ENCODE peak calls at places on chromosomes 12 and 14, in ten cellular contexts. A, F, D, J, R, Y, V, Q, I and H are unnamed samples.

GRCh38 chr14:92348154-92348553 is 25.2 kb downstream of the SLC24A4 start:
- DNase-seq in A (peak), F (no peak), D (no peak), J (no peak), R (no peak), Y (no peak), V (no peak), Q (no peak), I (no peak), H (no peak)

GRCh38 chr14:68569970-68570409 is 222.9 kb downstream of the ZFP36L1 start:
- DNase-seq in A (peak), F (no peak), D (no peak), J (no peak), R (peak), Y (no peak), V (peak), Q (peak), I (no peak), H (no peak)

GRCh38 chr14:90940318-90940962 is 120.0 kb downstream of the RPS6KA5 start:
- DNase-seq in A (no peak), F (no peak), D (no peak), J (no peak), R (no peak), Y (no peak), V (no peak), Q (no peak), I (no peak), H (no peak)

GRCh38 chr12:122819209-122819805 is 15.9 kb upstream of the HIP1R start:
- DNase-seq in A (no peak), F (no peak), D (no peak), J (peak), R (no peak), Y (no peak), V (no peak), Q (no peak), I (no peak), H (no peak)

GRCh38 chr12:29863665-29864064 is 79.9 kb upstream of the TMTC1 start:
- DNase-seq in A (no peak), F (no peak), D (no peak), J (no peak), R (no peak), Y (no peak), V (peak), Q (no peak), I (no peak), H (no peak)

GRCh38 chr12:91926810-91927209 is 218.8 kb downstream of the BTG1 start:
- DNase-seq in A (peak), F (peak), D (no peak), J (no peak), R (no peak), Y (no peak), V (peak), Q (peak), I (no peak), H (peak)

GRCh38 chr12:61355105-61355504 is 905.1 kb upstream of the USP15 start:
- DNase-seq in A (no peak), F (no peak), D (no peak), J (no peak), R (peak), Y (no peak), V (no peak), Q (no peak), I (no peak), H (no peak)

GRCh38 chr14:71319646-71320045 is 412.4 kb downstream of the PCNX1 start:
- DNase-seq in A (no peak), F (no peak), D (no peak), J (no peak), R (no peak), Y (peak), V (no peak), Q (peak), I (no peak), H (no peak)

GRCh38 chr14:90733139-90733808 is 83.0 kb downstream of the TTC7B start:
- DNase-seq in A (no peak), F (no peak), D (no peak), J (no peak), R (peak), Y (no peak), V (no peak), Q (no peak), I (no peak), H (no peak)

GRCh38 chr12:112891093-112892024 is 15.4 kb upstream of the OAS1 start:
- DNase-seq in A (peak), F (no peak), D (no peak), J (no peak), R (no peak), Y (no peak), V (no peak), Q (peak), I (no peak), H (no peak)

GRCh38 chr12:110597885-110598284 is 14.8 kb upstream of the PPTC7 start:
- DNase-seq in A (no peak), F (no peak), D (no peak), J (no peak), R (no peak), Y (no peak), V (no peak), Q (no peak), I (no peak), H (no peak)

GRCh38 chr14:101020971-101021370 is 117.4 kb upstream of the RTL1 start:
- DNase-seq in A (no peak), F (no peak), D (no peak), J (no peak), R (peak), Y (no peak), V (no peak), Q (no peak), I (no peak), H (no peak)

GRCh38 chr14:103056322-103057027 is 874 bp downstream of the CDC42BPB start:
- DNase-seq in A (peak), F (peak), D (no peak), J (peak), R (peak), Y (no peak), V (peak), Q (peak), I (no peak), H (peak)

GRCh38 chr14:55354500-55354899 is 57.1 kb downstream of the ATG14 start:
- DNase-seq in A (peak), F (peak), D (no peak), J (peak), R (peak), Y (peak), V (peak), Q (peak), I (no peak), H (peak)

GRCh38 chr12:49933793-49934192 is 16.7 kb upstream of the AQP2 start:
- DNase-seq in A (no peak), F (peak), D (no peak), J (no peak), R (peak), Y (peak), V (peak), Q (no peak), I (no peak), H (peak)

GRCh38 chr12:104011265-104011664 is 38.7 kb downstream of the GLT8D2 start:
- DNase-seq in A (no peak), F (peak), D (no peak), J (no peak), R (no peak), Y (no peak), V (peak), Q (peak), I (no peak), H (peak)

GRCh38 chr14:102078840-102079699 is 7.8 kb downstream of the HSP90AA1 start:
- DNase-seq in A (no peak), F (no peak), D (no peak), J (no peak), R (peak), Y (peak), V (no peak), Q (no peak), I (no peak), H (no peak)

GRCh38 chr12:107525063-107525718 is 160.4 kb upstream of the PWP1 start:
- DNase-seq in A (no peak), F (no peak), D (no peak), J (no peak), R (peak), Y (no peak), V (no peak), Q (no peak), I (no peak), H (no peak)

GRCh38 chr14:100708349-100709217 is 18.1 kb upstream of the DLK1 start:
- DNase-seq in A (no peak), F (peak), D (no peak), J (no peak), R (no peak), Y (no peak), V (no peak), Q (no peak), I (no peak), H (peak)